ENCODE peak calls at places on chromosomes 16 and 17, in ten cellular contexts. K is right lobe of liver, X is HCT116, E is body of pancreas, O is heart left ventricle, V is HepG2, R is upper lobe of left lung, A is gastrocnemius medialis, P is IMR-90, D is K562. M is an unnamed sample.

GRCh38 chr16:90032664-90033346 is 13.5 kb upstream of the DBNDD1 start:
- ATAC-seq in D (no peak), R (no peak), O (no peak), P (peak; percentile 40), A (no peak), V (peak; percentile 15), K (no peak), E (no peak), X (no peak), M (no peak)

GRCh38 chr17:13031718-13032350 is 14.0 kb upstream of the ELAC2 start:
- ATAC-seq in E (peak; percentile 72), X (peak; percentile 82), A (peak; percentile 63), D (peak; percentile 72), P (peak; percentile 75), O (peak; percentile 61), V (peak; percentile 62), K (peak; percentile 88), R (peak; percentile 64), M (peak; percentile 72)

GRCh38 chr16:20660325-20660724 is 37.2 kb downstream of the ACSM1 start:
- ATAC-seq in V (no peak), X (no peak), E (peak; percentile 62), P (no peak), K (peak; percentile 80), O (no peak), D (no peak), A (no peak), R (no peak), M (no peak)

GRCh38 chr17:17080781-17081180 is 38.5 kb downstream of the MPRIP start:
- ATAC-seq in O (no peak), R (no peak), K (no peak), E (no peak), A (no peak), P (no peak), D (no peak), X (no peak), V (no peak), M (no peak)

GRCh38 chr17:19238167-19238505 is 970 bp downstream of the EPN2 start:
- ATAC-seq in O (peak; percentile 42), D (peak; percentile 28), P (peak; percentile 19), V (peak; percentile 26), R (peak; percentile 35), A (peak; percentile 19), E (peak; percentile 17), X (no peak), K (peak; percentile 37), M (no peak)

GRCh38 chr17:64150237-64151015 is 20.5 kb upstream of the ERN1 start:
- ATAC-seq in P (no peak), A (peak; percentile 58), X (no peak), O (no peak), V (peak; percentile 76), K (peak; percentile 55), D (no peak), E (peak; percentile 73), R (no peak), M (no peak)

GRCh38 chr17:4559851-4560820 is at the start of gene GGT6:
- ATAC-seq in E (peak; percentile 92), K (no peak), P (no peak), R (peak; percentile 77), D (no peak), O (no peak), X (no peak), V (no peak), A (no peak), M (no peak)

GRCh38 chr16:19595043-19595767 is 39.7 kb downstream of the VPS35L start:
- ATAC-seq in D (no peak), R (no peak), P (peak; percentile 90), X (peak; percentile 72), E (peak; percentile 78), K (no peak), V (peak; percentile 45), O (peak; percentile 98), A (no peak), M (peak; percentile 75)

GRCh38 chr16:56807011-56807675 is 57.9 kb upstream of the SLC12A3 start:
- ATAC-seq in R (no peak), E (no peak), X (peak; percentile 75), O (no peak), P (peak; percentile 95), V (peak; percentile 47), K (no peak), A (no peak), D (no peak), M (no peak)

GRCh38 chr17:27782791-27783206 is 17.5 kb downstream of the NOS2 start:
- ATAC-seq in X (no peak), R (no peak), P (no peak), E (no peak), V (no peak), A (no peak), D (no peak), K (peak; percentile 41), O (no peak), M (peak; percentile 39)

GRCh38 chr17:28896884-28897768 is at the start of gene FLOT2:
- ATAC-seq in V (peak; percentile 86), D (peak; percentile 88), O (peak; percentile 79), R (peak; percentile 81), E (peak; percentile 70), X (peak; percentile 79), A (peak; percentile 70), P (peak; percentile 84), K (peak; percentile 74), M (peak; percentile 86)

GRCh38 chr17:74686761-74687160 is 26.0 kb downstream of the CD300LF start:
- ATAC-seq in A (no peak), E (no peak), O (peak; percentile 74), R (no peak), K (peak; percentile 61), X (peak; percentile 81), P (no peak), V (peak; percentile 53), D (no peak), M (no peak)

GRCh38 chr17:57284984-57285646 is 28.8 kb downstream of the MSI2 start:
- ATAC-seq in X (no peak), R (no peak), E (no peak), A (no peak), V (peak; percentile 49), O (no peak), P (no peak), D (peak; percentile 82), K (peak; percentile 65), M (no peak)
- H3K4me3 ChIP-seq in X (no peak overlapping the region), R (no peak overlapping the region), E (no peak overlapping the region), A (no peak overlapping the region), V (no peak overlapping the region), O (no peak overlapping the region), P (no peak overlapping the region), D (peak overlapping the region; percentile 16), K (no peak overlapping the region), M (no peak overlapping the region)

DNA sequence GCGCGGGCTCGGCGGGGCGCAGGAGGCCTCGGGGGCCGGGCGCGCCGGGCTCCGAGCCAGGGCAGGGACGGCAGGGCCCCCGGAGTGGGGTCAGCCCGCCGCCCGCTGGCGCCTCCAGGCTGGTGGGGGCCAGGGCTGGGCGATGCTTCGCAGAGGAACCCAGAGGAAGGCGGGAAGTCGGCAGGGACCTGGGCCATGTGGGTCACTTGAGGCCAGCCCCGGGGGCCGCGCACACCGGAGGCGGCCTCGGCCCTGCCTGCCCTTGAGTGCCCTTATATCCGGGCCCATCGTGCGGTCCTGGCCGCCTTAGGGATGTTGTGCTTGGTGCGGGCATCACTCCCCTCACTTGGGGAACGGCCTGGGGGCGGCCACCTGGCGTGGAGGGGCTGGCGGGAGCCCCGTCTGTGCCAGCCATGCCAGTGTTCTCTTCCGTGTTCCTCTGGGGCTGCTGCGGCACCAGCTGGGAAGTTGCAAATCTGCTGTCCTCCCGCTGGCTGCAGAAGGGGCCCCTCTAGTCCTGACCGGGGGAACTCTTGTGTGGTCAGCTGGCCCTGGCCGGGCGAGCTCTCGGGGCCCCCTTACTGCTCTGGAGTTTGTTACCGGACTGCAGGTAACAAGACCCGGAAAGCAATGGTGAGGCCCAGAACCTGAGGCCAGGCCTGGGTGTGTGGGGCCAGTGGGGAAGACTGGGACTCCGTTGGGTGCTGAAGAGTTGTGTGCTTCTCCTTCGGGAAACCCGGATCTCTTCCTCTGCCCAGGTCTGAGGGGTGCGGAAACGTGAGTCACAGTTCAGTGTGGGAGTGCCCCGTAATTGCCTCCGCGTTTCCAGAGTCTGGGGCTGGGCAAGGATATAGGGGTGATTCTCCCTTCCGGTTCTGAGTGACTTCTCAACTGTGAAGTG is 849 bp downstream of the CAPN15 start:
- ATAC-seq in X (no peak), K (peak; percentile 6), A (peak; percentile 3), P (peak; percentile 10), D (peak; percentile 16), V (no peak), O (peak; percentile 0), E (peak; percentile 5), R (peak; percentile 1), M (peak; percentile 0)
- TF ChIP-seq POLR2A in X (no peak), K (no peak), A (no peak), P (peak; percentile 78), D (peak; percentile 77), V (no peak), O (no peak), E (peak; percentile 51), R (no peak), M (no peak)

GRCh38 chr16:85579883-85580607 is 33.1 kb upstream of the GSE1 start:
- ATAC-seq in E (peak; percentile 10), D (peak; percentile 19), P (peak; percentile 57), O (no peak), R (peak; percentile 1), K (no peak), V (no peak), A (no peak), X (no peak), M (peak; percentile 42)
- H3K27me3 ChIP-seq in E (no peaks in the 10 kb centered on the region), D (no peaks in the 10 kb centered on the region), P (no peaks in the 10 kb centered on the region), O (no peaks in the 10 kb centered on the region), R (no peaks in the 10 kb centered on the region), K (no peaks in the 10 kb centered on the region), V (no peaks in the 10 kb centered on the region), A (no peaks in the 10 kb centered on the region), X (no peaks in the 10 kb centered on the region), M (no peaks in the 10 kb centered on the region)

GRCh38 chr17:43549496-43549895 is 3.4 kb upstream of the ETV4 start:
- ATAC-seq in O (no peak), P (no peak), R (no peak), K (no peak), A (no peak), X (no peak), E (no peak), D (no peak), V (no peak), M (no peak)

GRCh38 chr17:43552229-43552837 is 6.2 kb upstream of the ETV4 start:
- ATAC-seq in P (no peak), O (peak; percentile 81), V (peak; percentile 87), A (peak; percentile 73), X (no peak), K (no peak), D (no peak), E (no peak), R (no peak), M (no peak)

GRCh38 chr17:43548689-43549379 is 2.7 kb upstream of the ETV4 start:
- ATAC-seq in K (no peak), E (no peak), V (no peak), P (no peak), O (no peak), D (no peak), A (no peak), X (no peak), R (no peak), M (no peak)

GRCh38 chr17:43553501-43554018 is 7.4 kb upstream of the ETV4 start:
- ATAC-seq in V (no peak), K (no peak), R (no peak), E (no peak), O (no peak), A (no peak), X (no peak), D (no peak), P (no peak), M (no peak)

DNA sequence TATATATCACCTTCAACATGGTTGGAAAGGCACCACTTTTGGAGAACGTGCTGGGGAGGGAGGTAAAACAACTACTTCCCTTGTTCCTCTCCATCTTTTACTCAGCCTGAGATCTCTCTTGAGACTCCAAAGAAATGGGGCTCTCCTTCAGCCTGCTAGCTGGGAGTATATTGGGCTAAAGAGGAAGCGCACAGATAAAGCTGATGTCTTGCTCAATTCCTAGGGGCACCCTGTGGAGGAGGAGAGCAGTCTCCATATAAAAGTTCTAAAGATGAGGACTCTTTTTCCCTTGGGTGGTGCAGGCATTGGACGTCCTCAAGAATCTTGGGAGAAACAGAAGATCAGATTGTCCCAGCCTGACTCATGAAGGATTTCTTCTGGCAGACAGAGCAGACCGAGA is 4.6 kb upstream of the ETV4 start:
- ATAC-seq in K (no peak), R (no peak), E (no peak), A (no peak), P (no peak), O (no peak), X (no peak), D (no peak), V (no peak), M (no peak)
- H3K4me3 ChIP-seq in K (no peak overlapping the region), R (no peak overlapping the region), E (no peak overlapping the region), A (no peak overlapping the region), P (no peak overlapping the region), O (no peak overlapping the region), X (no peak overlapping the region), D (no peak overlapping the region), V (no peak overlapping the region), M (no peak overlapping the region)